ENCODE peak calls at places on chromosome 1, in ten cellular contexts. P is tibial nerve; R is foreskin fibroblast; A is B cell; N is left ventricle myocardium inferior; L is activated B cell treated with CpG ODN at 0.5 μM for 24 hours; Q is neural crest cell; H is CD8-positive, alpha-beta T cell; Y is fibroblast of pulmonary artery; W is choroid plexus epithelial cell. M is an unnamed sample.

GRCh38 chr1:165695011-165695410 is 3.4 kb downstream of the ALDH9A1 start:
- DNase-seq in P (no peak), R (no peak), A (no peak), N (no peak), L (no peak), Q (no peak), H (no peak), Y (no peak), W (no peak), M (peak)

GRCh38 chr1:109864960-109865611 is 45.6 kb upstream of the CSF1 start:
- DNase-seq in P (no peak), R (peak), A (no peak), N (no peak), L (no peak), Q (no peak), H (no peak), Y (peak), W (peak), M (peak)

GRCh38 chr1:246597340-246597739 is 31.1 kb downstream of the CNST start:
- DNase-seq in P (no peak), R (peak), A (no peak), N (peak), L (no peak), Q (no peak), H (no peak), Y (peak), W (peak), M (peak)

GRCh38 chr1:3084726-3085125 is 15.7 kb downstream of the PRDM16 start:
- DNase-seq in P (no peak), R (no peak), A (no peak), N (no peak), L (no peak), Q (no peak), H (no peak), Y (no peak), W (no peak), M (no peak)

GRCh38 chr1:154808261-154808908 is 61.7 kb downstream of the KCNN3 start:
- DNase-seq in P (no peak), R (no peak), A (no peak), N (peak), L (no peak), Q (no peak), H (no peak), Y (no peak), W (no peak), M (no peak)

GRCh38 chr1:204621391-204621790 is 64.1 kb downstream of the LRRN2 start:
- DNase-seq in P (no peak), R (peak), A (no peak), N (no peak), L (no peak), Q (no peak), H (no peak), Y (no peak), W (no peak), M (peak)

GRCh38 chr1:160826546-160826945 is 30.6 kb downstream of the LY9 start:
- DNase-seq in P (no peak), R (no peak), A (no peak), N (no peak), L (no peak), Q (no peak), H (no peak), Y (peak), W (no peak), M (peak)

GRCh38 chr1:100070201-100070939 is 62.4 kb downstream of the SASS6 start:
- DNase-seq in P (no peak), R (no peak), A (no peak), N (no peak), L (no peak), Q (no peak), H (no peak), Y (no peak), W (no peak), M (no peak)

GRCh38 chr1:198155253-198155652 is 1.5 kb upstream of the NEK7 start:
- DNase-seq in P (no peak), R (peak), A (no peak), N (no peak), L (no peak), Q (no peak), H (no peak), Y (peak), W (peak), M (peak)

GRCh38 chr1:58857673-58858343 is 74.0 kb upstream of the JUN start:
- DNase-seq in P (no peak), R (no peak), A (peak), N (no peak), L (no peak), Q (no peak), H (no peak), Y (no peak), W (no peak), M (no peak)

GRCh38 chr1:53048345-53048737 is 13.7 kb upstream of the PODN start:
- DNase-seq in P (no peak), R (no peak), A (no peak), N (no peak), L (no peak), Q (no peak), H (no peak), Y (no peak), W (no peak), M (no peak)

GRCh38 chr1:23600283-23600682 is 41.0 kb upstream of the ID3 start:
- DNase-seq in P (no peak), R (no peak), A (no peak), N (no peak), L (no peak), Q (no peak), H (no peak), Y (no peak), W (no peak), M (no peak)

GRCh38 chr1:208179850-208180416 is 64.3 kb downstream of the PLXNA2 start:
- DNase-seq in P (no peak), R (no peak), A (no peak), N (no peak), L (no peak), Q (no peak), H (no peak), Y (no peak), W (no peak), M (no peak)

GRCh38 chr1:158112994-158113758 is 67.5 kb upstream of the CD1D start:
- DNase-seq in P (no peak), R (peak), A (peak), N (peak), L (peak), Q (peak), H (peak), Y (peak), W (peak), M (no peak)

GRCh38 chr1:74504125-74505065 is 8.0 kb downstream of the LRRC53 start:
- DNase-seq in P (no peak), R (peak), A (peak), N (peak), L (no peak), Q (peak), H (peak), Y (peak), W (peak), M (peak)

GRCh38 chr1:183218981-183219621 is 33.0 kb downstream of the LAMC2 start:
- DNase-seq in P (no peak), R (peak), A (peak), N (no peak), L (no peak), Q (no peak), H (peak), Y (no peak), W (no peak), M (no peak)

GRCh38 chr1:3460653-3461237 is 6.3 kb downstream of the ARHGEF16 start:
- DNase-seq in P (no peak), R (no peak), A (no peak), N (no peak), L (no peak), Q (no peak), H (no peak), Y (peak), W (peak), M (no peak)

GRCh38 chr1:225754940-225755635 is 22.5 kb upstream of the SRP9 start:
- DNase-seq in P (no peak), R (peak), A (no peak), N (no peak), L (no peak), Q (no peak), H (no peak), Y (peak), W (peak), M (peak)

GRCh38 chr1:16254263-16254948 is 17.4 kb upstream of the CPLANE2 start:
- DNase-seq in P (no peak), R (peak), A (no peak), N (no peak), L (no peak), Q (no peak), H (no peak), Y (no peak), W (no peak), M (no peak)

GRCh38 chr1:109075531-109076490 is at the start of gene TAF13:
- DNase-seq in P (peak), R (peak), A (peak), N (peak), L (peak), Q (peak), H (peak), Y (peak), W (peak), M (peak)

GRCh38 chr1:204348722-204349121 is 11.0 kb downstream of the PLEKHA6 start:
- DNase-seq in P (no peak), R (peak), A (no peak), N (peak), L (no peak), Q (peak), H (no peak), Y (peak), W (peak), M (peak)

GRCh38 chr1:115302390-115302961 is 35.6 kb downstream of the NGF start:
- DNase-seq in P (peak), R (peak), A (no peak), N (no peak), L (no peak), Q (no peak), H (no peak), Y (peak), W (peak), M (peak)

GRCh38 chr1:116494745-116495144 is 76.1 kb downstream of the CD58 start:
- DNase-seq in P (no peak), R (peak), A (no peak), N (no peak), L (no peak), Q (no peak), H (no peak), Y (no peak), W (no peak), M (peak)

GRCh38 chr1:46549697-46550681 is 1.5 kb downstream of the KNCN start:
- DNase-seq in P (no peak), R (peak), A (no peak), N (no peak), L (no peak), Q (peak), H (peak), Y (peak), W (peak), M (peak)

GRCh38 chr1:17033481-17033880 is 20.4 kb downstream of the SDHB start:
- DNase-seq in P (no peak), R (no peak), A (no peak), N (no peak), L (no peak), Q (no peak), H (no peak), Y (no peak), W (no peak), M (no peak)

GRCh38 chr1:158331431-158331830 is at the start of gene CD1B:
- DNase-seq in P (no peak), R (no peak), A (no peak), N (no peak), L (no peak), Q (no peak), H (no peak), Y (no peak), W (no peak), M (no peak)

GRCh38 chr1:36203554-36204346 is 20.5 kb upstream of the THRAP3 start:
- DNase-seq in P (no peak), R (peak), A (no peak), N (peak), L (no peak), Q (no peak), H (no peak), Y (peak), W (peak), M (no peak)

GRCh38 chr1:39154553-39155361 is 49.7 kb upstream of the MACF1 start:
- DNase-seq in P (no peak), R (peak), A (no peak), N (peak), L (no peak), Q (no peak), H (no peak), Y (peak), W (peak), M (peak)

GRCh38 chr1:72366473-72366872 is 84.1 kb upstream of the NEGR1 start:
- DNase-seq in P (no peak), R (peak), A (no peak), N (no peak), L (no peak), Q (no peak), H (no peak), Y (peak), W (peak), M (peak)

GRCh38 chr1:68814067-68814466 is 317.2 kb upstream of the DEPDC1 start:
- DNase-seq in P (no peak), R (no peak), A (no peak), N (no peak), L (no peak), Q (no peak), H (no peak), Y (no peak), W (no peak), M (no peak)

GRCh38 chr1:117179471-117179870 is 31.3 kb downstream of the VTCN1 start:
- DNase-seq in P (no peak), R (peak), A (no peak), N (no peak), L (no peak), Q (no peak), H (no peak), Y (no peak), W (no peak), M (no peak)

GRCh38 chr1:206687915-206688442 is 3.3 kb downstream of the MAPKAPK2 start:
- DNase-seq in P (no peak), R (peak), A (no peak), N (no peak), L (peak), Q (no peak), H (no peak), Y (no peak), W (peak), M (peak)

GRCh38 chr1:100036718-100037664 is 67.2 kb downstream of the SLC35A3 start:
- DNase-seq in P (no peak), R (peak), A (peak), N (no peak), L (no peak), Q (no peak), H (no peak), Y (peak), W (peak), M (peak)

GRCh38 chr1:197671140-197671539 is 104.1 kb downstream of the DENND1B start:
- DNase-seq in P (no peak), R (peak), A (no peak), N (no peak), L (no peak), Q (no peak), H (no peak), Y (no peak), W (peak), M (no peak)

GRCh38 chr1:229070168-229070567 is 200.7 kb upstream of the RAB4A start:
- DNase-seq in P (peak), R (peak), A (no peak), N (peak), L (no peak), Q (no peak), H (no peak), Y (peak), W (peak), M (peak)

GRCh38 chr1:167789501-167789900 is 67.7 kb downstream of the MPZL1 start:
- DNase-seq in P (no peak), R (peak), A (no peak), N (no peak), L (no peak), Q (no peak), H (no peak), Y (no peak), W (peak), M (peak)

GRCh38 chr1:227314014-227314848 is 4.1 kb downstream of the CDC42BPA start:
- DNase-seq in P (no peak), R (no peak), A (no peak), N (no peak), L (no peak), Q (no peak), H (no peak), Y (no peak), W (no peak), M (peak)
- TF ChIP-seq CTCF in P (no peak), R (no peak), A (no peak), N (no peak), L (no peak), Q (no peak), H (no peak), Y (no peak), W (no peak), M (no peak)

GRCh38 chr1:22231995-22232690 is 89.2 kb upstream of the WNT4 start:
- DNase-seq in P (no peak), R (no peak), A (no peak), N (no peak), L (no peak), Q (no peak), H (no peak), Y (no peak), W (no peak), M (no peak)
- TF ChIP-seq CTCF in P (no peak), R (no peak), A (no peak), N (no peak), L (no peak), Q (no peak), H (no peak), Y (no peak), W (peak), M (no peak)

GRCh38 chr1:21318714-21319159 is 28.5 kb upstream of the ECE1 start:
- DNase-seq in P (peak), R (peak), A (no peak), N (peak), L (no peak), Q (no peak), H (no peak), Y (peak), W (peak), M (peak)

GRCh38 chr1:21320410-21321107 is 30.3 kb upstream of the ECE1 start:
- DNase-seq in P (no peak), R (no peak), A (no peak), N (no peak), L (no peak), Q (no peak), H (no peak), Y (no peak), W (peak), M (peak)

GRCh38 chr1:21317690-21318043 is 27.4 kb upstream of the ECE1 start:
- DNase-seq in P (no peak), R (no peak), A (no peak), N (no peak), L (no peak), Q (no peak), H (no peak), Y (no peak), W (no peak), M (no peak)

GRCh38 chr1:21318057-21318713 is 27.9 kb upstream of the ECE1 start:
- DNase-seq in P (no peak), R (peak), A (no peak), N (no peak), L (no peak), Q (no peak), H (no peak), Y (no peak), W (no peak), M (no peak)

DNA sequence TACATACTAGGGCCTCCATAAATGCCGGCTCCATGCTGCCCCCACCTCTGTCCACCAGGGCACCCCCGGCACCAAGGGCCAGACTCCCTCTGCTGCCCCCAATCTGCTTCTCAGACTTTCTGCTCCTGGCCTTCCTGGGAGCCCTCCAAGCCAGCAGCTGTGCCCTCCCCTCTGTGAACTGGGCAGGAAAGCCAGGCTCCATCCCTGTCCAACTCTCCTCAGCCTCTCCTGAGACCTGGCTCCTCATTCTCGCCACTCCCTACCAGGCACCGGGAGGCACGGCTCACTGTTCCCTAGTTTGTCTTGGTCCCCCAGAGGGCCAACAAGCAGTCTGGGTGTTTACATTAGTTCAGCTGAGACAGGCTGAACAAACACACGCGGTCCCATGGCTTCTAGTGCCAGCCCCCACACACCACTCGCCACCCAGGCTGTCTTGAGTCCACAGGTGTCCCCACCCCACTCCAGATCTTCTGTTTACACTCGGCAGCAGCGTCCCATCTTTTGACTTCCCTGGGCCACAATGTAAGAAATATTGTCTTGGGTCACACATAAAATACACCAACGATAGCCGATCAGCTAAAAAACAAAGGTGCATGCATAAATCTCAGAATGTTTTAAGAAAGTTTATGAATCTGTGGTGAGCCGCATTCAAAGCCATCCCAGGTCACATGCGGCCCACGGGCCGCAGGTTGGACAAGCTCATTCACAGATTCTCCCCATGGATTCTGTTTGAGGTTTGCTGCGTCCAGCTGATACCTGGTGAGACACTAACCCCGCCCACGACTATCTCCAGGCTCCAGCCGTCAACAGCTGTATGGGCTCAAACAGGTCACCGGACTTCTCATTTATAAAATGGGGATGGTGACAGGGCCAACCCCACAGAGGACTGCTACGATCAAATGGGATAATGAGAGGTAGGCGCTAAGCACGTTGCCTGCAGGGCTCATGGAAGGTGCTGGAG is 29.5 kb upstream of the ECE1 start:
- DNase-seq in P (no peak), R (no peak), A (no peak), N (no peak), L (no peak), Q (no peak), H (no peak), Y (no peak), W (peak), M (no peak)
- TF ChIP-seq CTCF in P (peak), R (no peak), A (no peak), N (no peak), L (no peak), Q (no peak), H (no peak), Y (peak), W (peak), M (peak)

GRCh38 chr1:202599669-202600431 is 110.4 kb downstream of the SYT2 start:
- DNase-seq in P (peak), R (peak), A (peak), N (peak), L (no peak), Q (peak), H (no peak), Y (peak), W (peak), M (peak)
- TF ChIP-seq CTCF in P (peak), R (peak), A (peak), N (peak), L (no peak), Q (peak), H (no peak), Y (peak), W (peak), M (peak)